ENCODE peak calls at places on chromosome 9, in eight cellular contexts. One of them, this sample, is unnamed.
A peak's percentile ranks its signal among the peaks of the same experiment; 100 is the strongest.

GRCh38 chr9:89387197-89387849 is 69.0 kb downstream of the SECISBP2 start:
- DNase-seq in HuH-7.5: no peak
- DNase-seq in cardiac muscle cell: no peak
- DNase-seq in dermis blood vessel endothelial cell: no peak
- DNase-seq in SW 1271: no peak
- DNase-seq in NCI-H82: no peak
- DNase-seq in AG20443: no peak
- DNase-seq in activated CD4-positive, alpha-beta T cell treated with anti-CD3 and anti-CD28 coated beads for 4 hours: no peak
- DNase-seq in this sample: no peak

GRCh38 chr9:4092793-4093709 is 206.8 kb downstream of the GLIS3 start:
- DNase-seq in dermis blood vessel endothelial cell: no peak
- DNase-seq in activated CD4-positive, alpha-beta T cell treated with anti-CD3 and anti-CD28 coated beads for 4 hours: no peak
- DNase-seq in HuH-7.5: no peak
- DNase-seq in cardiac muscle cell: no peak
- DNase-seq in NCI-H82: no peak
- DNase-seq in SW 1271: no peak
- DNase-seq in AG20443: no peak
- DNase-seq in this sample: no peak

GRCh38 chr9:4750021-4750673 is 9.1 kb upstream of the AK3 start:
- DNase-seq in activated CD4-positive, alpha-beta T cell treated with anti-CD3 and anti-CD28 coated beads for 4 hours: no peak
- DNase-seq in HuH-7.5: no peak
- DNase-seq in NCI-H82: peak; percentile 57
- DNase-seq in AG20443: peak; percentile 46
- DNase-seq in dermis blood vessel endothelial cell: peak; percentile 66
- DNase-seq in cardiac muscle cell: peak; percentile 39
- DNase-seq in SW 1271: peak; percentile 1
- DNase-seq in this sample: peak; percentile 12

GRCh38 chr9:125176632-125177031 is 13.0 kb downstream of the PPP6C start:
- DNase-seq in HuH-7.5: no peak
- DNase-seq in NCI-H82: no peak
- DNase-seq in activated CD4-positive, alpha-beta T cell treated with anti-CD3 and anti-CD28 coated beads for 4 hours: no peak
- DNase-seq in AG20443: peak; percentile 40
- DNase-seq in cardiac muscle cell: no peak
- DNase-seq in SW 1271: no peak
- DNase-seq in dermis blood vessel endothelial cell: no peak
- DNase-seq in this sample: no peak

GRCh38 chr9:15927131-15927530 is 374.3 kb downstream of the CCDC171 start:
- DNase-seq in AG20443: peak; percentile 9
- DNase-seq in activated CD4-positive, alpha-beta T cell treated with anti-CD3 and anti-CD28 coated beads for 4 hours: no peak
- DNase-seq in dermis blood vessel endothelial cell: no peak
- DNase-seq in HuH-7.5: no peak
- DNase-seq in cardiac muscle cell: no peak
- DNase-seq in NCI-H82: no peak
- DNase-seq in SW 1271: no peak
- DNase-seq in this sample: no peak

GRCh38 chr9:137266162-137266527 is 11.0 kb downstream of the NELFB start:
- DNase-seq in SW 1271: no peak
- DNase-seq in cardiac muscle cell: no peak
- DNase-seq in NCI-H82: no peak
- DNase-seq in AG20443: no peak
- DNase-seq in dermis blood vessel endothelial cell: no peak
- DNase-seq in activated CD4-positive, alpha-beta T cell treated with anti-CD3 and anti-CD28 coated beads for 4 hours: no peak
- DNase-seq in HuH-7.5: no peak
- DNase-seq in this sample: no peak

GRCh38 chr9:74742792-74743389 is 144.8 kb downstream of the TRPM6 start:
- DNase-seq in SW 1271: peak; percentile 16
- DNase-seq in cardiac muscle cell: peak; percentile 54
- DNase-seq in dermis blood vessel endothelial cell: peak; percentile 58
- DNase-seq in activated CD4-positive, alpha-beta T cell treated with anti-CD3 and anti-CD28 coated beads for 4 hours: no peak
- DNase-seq in AG20443: peak; percentile 62
- DNase-seq in NCI-H82: peak; percentile 74
- DNase-seq in HuH-7.5: peak; percentile 13
- DNase-seq in this sample: peak; percentile 38

GRCh38 chr9:6567140-6567591 is 78.4 kb downstream of the GLDC start:
- DNase-seq in SW 1271: peak; percentile 66
- DNase-seq in AG20443: peak; percentile 74
- DNase-seq in cardiac muscle cell: no peak
- DNase-seq in HuH-7.5: no peak
- DNase-seq in activated CD4-positive, alpha-beta T cell treated with anti-CD3 and anti-CD28 coated beads for 4 hours: peak; percentile 27
- DNase-seq in dermis blood vessel endothelial cell: peak; percentile 93
- DNase-seq in NCI-H82: no peak
- DNase-seq in this sample: no peak

GRCh38 chr9:90942555-90942954 is 140.9 kb downstream of the SYK start:
- DNase-seq in cardiac muscle cell: no peak
- DNase-seq in SW 1271: no peak
- DNase-seq in NCI-H82: no peak
- DNase-seq in AG20443: no peak
- DNase-seq in activated CD4-positive, alpha-beta T cell treated with anti-CD3 and anti-CD28 coated beads for 4 hours: no peak
- DNase-seq in HuH-7.5: no peak
- DNase-seq in dermis blood vessel endothelial cell: no peak
- DNase-seq in this sample: no peak

GRCh38 chr9:20477940-20478620 is 144.2 kb downstream of the MLLT3 start:
- DNase-seq in activated CD4-positive, alpha-beta T cell treated with anti-CD3 and anti-CD28 coated beads for 4 hours: no peak
- DNase-seq in AG20443: no peak
- DNase-seq in HuH-7.5: no peak
- DNase-seq in cardiac muscle cell: no peak
- DNase-seq in dermis blood vessel endothelial cell: no peak
- DNase-seq in SW 1271: no peak
- DNase-seq in NCI-H82: no peak
- DNase-seq in this sample: no peak

GRCh38 chr9:132183134-132183533 is 21.3 kb downstream of the NTNG2 start:
- DNase-seq in AG20443: no peak
- DNase-seq in SW 1271: no peak
- DNase-seq in cardiac muscle cell: peak; percentile 20
- DNase-seq in HuH-7.5: no peak
- DNase-seq in activated CD4-positive, alpha-beta T cell treated with anti-CD3 and anti-CD28 coated beads for 4 hours: no peak
- DNase-seq in NCI-H82: peak; percentile 63
- DNase-seq in dermis blood vessel endothelial cell: no peak
- DNase-seq in this sample: peak; percentile 73

GRCh38 chr9:136625101-136626065 is 37.3 kb upstream of the EGFL7 start:
- DNase-seq in dermis blood vessel endothelial cell: peak; percentile 75
- DNase-seq in NCI-H82: peak; percentile 70
- DNase-seq in HuH-7.5: peak; percentile 96
- DNase-seq in cardiac muscle cell: peak; percentile 79
- DNase-seq in SW 1271: no peak
- DNase-seq in AG20443: peak; percentile 76
- DNase-seq in activated CD4-positive, alpha-beta T cell treated with anti-CD3 and anti-CD28 coated beads for 4 hours: no peak
- DNase-seq in this sample: peak; percentile 26

GRCh38 chr9:126334626-126335621 is 8.3 kb downstream of the MVB12B start:
- DNase-seq in NCI-H82: no peak
- DNase-seq in HuH-7.5: peak; percentile 82
- DNase-seq in AG20443: no peak
- DNase-seq in activated CD4-positive, alpha-beta T cell treated with anti-CD3 and anti-CD28 coated beads for 4 hours: no peak
- DNase-seq in dermis blood vessel endothelial cell: peak; percentile 91
- DNase-seq in cardiac muscle cell: no peak
- DNase-seq in SW 1271: no peak
- DNase-seq in this sample: no peak

GRCh38 chr9:98778251-98778650 is 18.1 kb downstream of the ANKS6 start:
- DNase-seq in AG20443: no peak
- DNase-seq in dermis blood vessel endothelial cell: no peak
- DNase-seq in activated CD4-positive, alpha-beta T cell treated with anti-CD3 and anti-CD28 coated beads for 4 hours: no peak
- DNase-seq in NCI-H82: no peak
- DNase-seq in SW 1271: no peak
- DNase-seq in cardiac muscle cell: no peak
- DNase-seq in HuH-7.5: no peak
- DNase-seq in this sample: no peak

This sample was measured in NCI-H524.